ENCODE peak calls at places on chromosomes 4 and X, in six cellular contexts. V is psoas muscle, W is lower lobe of right lung, G is endodermal cell, X is tibial artery, P is thoracic aorta. O is an unnamed sample.
A peak's percentile ranks its signal among the peaks of the same experiment; 100 is the strongest.

GRCh38 chrX:48728653-48729052 is 32.1 kb downstream of the SUV39H1 start:
- DNase-seq in V (no peak), W (no peak), G (no peak), X (no peak), P (no peak), O (no peak)

GRCh38 chrX:10514891-10515290 is 105.5 kb downstream of the MID1 start:
- DNase-seq in V (no peak), W (no peak), G (no peak), X (no peak), P (no peak), O (no peak)

GRCh38 chr4:31370866-31371465 is 650.8 kb downstream of the PCDH7 start:
- DNase-seq in V (no peak), W (no peak), G (no peak), X (no peak), P (no peak), O (no peak)

GRCh38 chr4:106978046-106978774 is 57.9 kb downstream of the DKK2 start:
- DNase-seq in V (no peak), W (no peak), G (peak; percentile 67), X (no peak), P (no peak), O (peak; percentile 23)

GRCh38 chrX:29852767-29853166 is 362.6 kb upstream of the MAGEB2 start:
- DNase-seq in V (no peak), W (no peak), G (no peak), X (no peak), P (no peak), O (no peak)

GRCh38 chrX:52933976-52934703 is 24.2 kb downstream of the FAM156A start:
- DNase-seq in V (no peak), W (no peak), G (no peak), X (no peak), P (no peak), O (no peak)

GRCh38 chrX:103211012-103211715 is 3.7 kb upstream of the BEX4 start:
- DNase-seq in V (no peak), W (no peak), G (peak; percentile 83), X (peak; percentile 32), P (no peak), O (no peak)

GRCh38 chr4:132540797-132541196 is 608.3 kb upstream of the PCDH10 start:
- DNase-seq in V (no peak), W (no peak), G (no peak), X (no peak), P (no peak), O (no peak)

GRCh38 chr4:25439913-25440477 is 62.9 kb downstream of the ANAPC4 start:
- DNase-seq in V (no peak), W (no peak), G (peak; percentile 88), X (peak; percentile 62), P (peak; percentile 10), O (no peak)

GRCh38 chr4:112183252-112183651 is 38.0 kb downstream of the FAM241A start:
- DNase-seq in V (no peak), W (no peak), G (no peak), X (no peak), P (no peak), O (no peak)

GRCh38 chr4:67934628-67935027 is 28.7 kb downstream of the TMPRSS11A start:
- DNase-seq in V (no peak), W (no peak), G (peak; percentile 43), X (no peak), P (no peak), O (no peak)

GRCh38 chr4:184748251-184748652 is 14.4 kb upstream of the CENPU start:
- DNase-seq in V (peak; percentile 46), W (peak; percentile 68), G (peak; percentile 57), X (peak; percentile 37), P (no peak), O (peak; percentile 75)

GRCh38 chr4:14152834-14153519 is 525.5 kb upstream of the BOD1L1 start:
- DNase-seq in V (no peak), W (no peak), G (no peak), X (no peak), P (no peak), O (no peak)

GRCh38 chr4:112361181-112361791 is 64.1 kb downstream of the ALPK1 start:
- DNase-seq in V (no peak), W (no peak), G (peak; percentile 91), X (no peak), P (no peak), O (no peak)

GRCh38 chr4:70945452-70946055 is 43.4 kb downstream of the MOB1B start:
- DNase-seq in V (no peak), W (no peak), G (no peak), X (no peak), P (no peak), O (no peak)

GRCh38 chr4:8314691-8315255 is 45.2 kb downstream of the HTRA3 start:
- DNase-seq in V (no peak), W (no peak), G (peak; percentile 39), X (no peak), P (no peak), O (no peak)

DNA sequence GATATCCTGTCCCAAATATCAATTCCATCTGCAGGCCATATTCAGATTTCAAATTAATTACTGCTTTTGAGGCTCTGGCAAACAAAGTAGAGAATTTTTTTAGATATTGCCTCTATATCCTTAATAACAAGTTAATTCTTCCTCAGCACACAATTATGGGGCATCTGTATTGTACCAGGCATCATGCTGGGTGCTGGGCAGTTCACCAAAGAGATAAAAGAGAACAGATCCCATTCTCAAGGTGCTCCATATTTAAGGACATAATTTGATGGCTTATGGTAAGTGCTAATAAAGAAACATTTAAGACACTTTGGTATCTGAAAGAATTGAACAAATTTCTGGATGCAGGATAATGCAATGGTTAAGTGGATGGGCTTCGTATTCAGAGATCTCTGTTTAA is 65.8 kb downstream of the SPCS3 start:
- DNase-seq in V (no peak), W (no peak), G (no peak), X (no peak), P (no peak), O (no peak)
- H3K27ac ChIP-seq in V (no peak overlapping the region), W (no peak overlapping the region), G (no peak overlapping the region), X (no peak overlapping the region), P (no peak overlapping the region), O (no peak overlapping the region)

GRCh38 chr4:38684271-38684670 is 20.3 kb downstream of the KLF3 start:
- DNase-seq in V (no peak), W (no peak), G (no peak), X (no peak), P (no peak), O (no peak)
- H3K4me1 ChIP-seq in V (peaks cover 38% of the 10 kb centered on the region), W (peaks cover 73% of the 10 kb centered on the region), G (no peaks in the 10 kb centered on the region), X (peaks cover 35% of the 10 kb centered on the region), P (peaks cover 62% of the 10 kb centered on the region), O (peaks cover 49% of the 10 kb centered on the region)

GRCh38 chrX:72028701-72029470 is 102.8 kb downstream of the RTL5 start:
- DNase-seq in V (no peak), W (no peak), G (peak; percentile 22), X (no peak), P (no peak), O (no peak)
- H3K27ac ChIP-seq in V (no peak overlapping the region), W (no peak overlapping the region), G (no peak overlapping the region), X (peak overlapping the region; percentile 75), P (no peak overlapping the region), O (no peak overlapping the region)

GRCh38 chr4:73723029-73723428 is 17.3 kb upstream of the CXCL8 start:
- DNase-seq in V (no peak), W (no peak), G (no peak), X (no peak), P (no peak), O (no peak)
- H3K4me1 ChIP-seq in V (no peaks in the 10 kb centered on the region), W (peaks cover 5% of the 10 kb centered on the region), G (no peaks in the 10 kb centered on the region), X (no peaks in the 10 kb centered on the region), P (peaks cover 6% of the 10 kb centered on the region), O (peaks cover 9% of the 10 kb centered on the region)

GRCh38 chr4:77169496-77169895 is 12.5 kb downstream of the CCNG2 start:
- DNase-seq in V (no peak), W (no peak), G (no peak), X (no peak), P (no peak), O (no peak)

GRCh38 chr4:77170926-77171325 is 13.9 kb downstream of the CCNG2 start:
- DNase-seq in V (no peak), W (no peak), G (no peak), X (no peak), P (no peak), O (no peak)

GRCh38 chr4:77167173-77167572 is 10.2 kb downstream of the CCNG2 start:
- DNase-seq in V (no peak), W (no peak), G (no peak), X (no peak), P (no peak), O (no peak)

GRCh38 chr4:77163636-77164035 is 6.6 kb downstream of the CCNG2 start:
- DNase-seq in V (no peak), W (no peak), G (no peak), X (no peak), P (no peak), O (no peak)

GRCh38 chr4:77167866-77168265 is 10.9 kb downstream of the CCNG2 start:
- DNase-seq in V (no peak), W (no peak), G (no peak), X (no peak), P (no peak), O (no peak)
- H3K27ac ChIP-seq in V (no peak overlapping the region), W (no peak overlapping the region), G (no peak overlapping the region), X (no peak overlapping the region), P (no peak overlapping the region), O (no peak overlapping the region)

GRCh38 chrX:139795196-139795595 is 87.2 kb upstream of the MCF2 start:
- DNase-seq in V (no peak), W (no peak), G (no peak), X (no peak), P (no peak), O (no peak)
- H3K4me1 ChIP-seq in V (no peaks in the 10 kb centered on the region), W (no peaks in the 10 kb centered on the region), G (no peaks in the 10 kb centered on the region), X (no peaks in the 10 kb centered on the region), P (no peaks in the 10 kb centered on the region), O (no peaks in the 10 kb centered on the region)

DNA sequence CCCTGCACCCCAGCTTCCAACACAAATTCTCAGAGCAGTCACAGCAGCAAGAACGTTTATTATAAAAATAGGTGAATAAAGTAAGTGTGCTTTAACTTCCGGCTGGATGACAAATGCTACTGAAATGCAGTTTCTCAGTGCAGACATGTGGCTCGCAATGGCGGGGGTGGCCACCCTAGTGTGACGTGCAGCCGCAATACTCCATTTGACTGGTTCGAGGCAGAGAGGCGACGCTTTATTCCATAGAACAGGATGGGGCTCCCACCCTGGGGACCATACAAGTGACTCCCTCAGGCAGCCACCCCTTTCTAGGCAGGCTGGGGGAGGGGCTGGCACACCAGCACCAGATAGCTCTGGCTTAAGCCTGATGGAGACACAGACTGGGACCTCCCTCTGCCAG is 14.5 kb downstream of the TNIP2 start:
- DNase-seq in V (no peak), W (peak; percentile 30), G (no peak), X (no peak), P (no peak), O (no peak)
- H3K27ac ChIP-seq in V (no peak overlapping the region), W (no peak overlapping the region), G (no peak overlapping the region), X (peak overlapping the region; percentile 60), P (peak overlapping the region; percentile 65), O (no peak overlapping the region)

O was measured in upper lobe of left lung.